ENCODE peak calls at places on chromosomes 7 and 10, in six cellular contexts. S is activated CD8-positive, alpha-beta memory T cell treated with anti-CD3 and anti-CD28 coated beads, Interleukin-2, amount 50 U/mL, for 48 hours; V is stimulated activated naive CD8-positive, alpha-beta T cell treated with anti-CD3 and anti-CD28 coated beads, Interleukin-15, amount 100 ng/mL, for 72 hours; Q is activated CD4-positive, alpha-beta T cell treated with anti-CD3 and anti-CD28 coated beads, Interleukin-2, amount 50 U/mL, for 24 hours; C is breast epithelium; Z is A172. N is an unnamed sample.

GRCh38 chr7:155306677-155307470 is 9.2 kb downstream of the INSIG1 start:
- DNase-seq in Z (no peak), C (no peak), V (no peak), Q (no peak), S (no peak), N (peak; percentile 86)

GRCh38 chr10:58647770-58648169 is 135.1 kb downstream of the BICC1 start:
- DNase-seq in Q (no peak), V (no peak), Z (no peak), S (no peak), C (no peak), N (no peak)

GRCh38 chr10:19730848-19731247 is 85.4 kb upstream of the PLXDC2 start:
- DNase-seq in S (no peak), Z (no peak), C (no peak), V (no peak), Q (no peak), N (no peak)

GRCh38 chr7:98771519-98772241 is 98.1 kb downstream of the TMEM130 start:
- DNase-seq in Q (no peak), Z (peak; percentile 19), V (no peak), S (no peak), C (no peak), N (no peak)

GRCh38 chr10:114393482-114393881 is 10.8 kb downstream of the AFAP1L2 start:
- DNase-seq in S (peak; percentile 6), Z (no peak), Q (no peak), V (no peak), C (no peak), N (peak; percentile 19)

GRCh38 chr10:113073549-113074189 is 123.6 kb downstream of the TCF7L2 start:
- DNase-seq in Z (peak; percentile 100), C (peak; percentile 64), V (no peak), S (no peak), Q (no peak), N (peak; percentile 92)

GRCh38 chr7:50092579-50093411 is at the start of gene ZPBP:
- DNase-seq in V (peak; percentile 73), C (no peak), S (peak; percentile 82), Q (peak; percentile 40), Z (peak; percentile 46), N (peak; percentile 67)

GRCh38 chr10:97771055-97771811 is 566 bp downstream of the SFRP5 start:
- DNase-seq in Q (no peak), S (no peak), V (peak; percentile 38), C (no peak), Z (no peak), N (no peak)

GRCh38 chr10:86163522-86164215 is 202.9 kb downstream of the GRID1 start:
- DNase-seq in S (no peak), Q (no peak), V (no peak), C (no peak), Z (no peak), N (no peak)

GRCh38 chr7:130148561-130148960 is 56.6 kb downstream of the TMEM209 start:
- DNase-seq in S (no peak), Q (no peak), V (no peak), C (no peak), Z (no peak), N (no peak)

GRCh38 chr7:2037301-2037804 is 195.4 kb downstream of the MAD1L1 start:
- DNase-seq in Q (no peak), S (no peak), V (peak; percentile 67), C (no peak), Z (no peak), N (no peak)

GRCh38 chr7:141671705-141672496 is 30.1 kb downstream of the DENND11 start:
- DNase-seq in S (no peak), V (no peak), Q (no peak), Z (no peak), C (no peak), N (no peak)

GRCh38 chr7:30929686-30930085 is 18.0 kb downstream of the AQP1 start:
- DNase-seq in Z (no peak), C (peak; percentile 39), Q (no peak), S (no peak), V (peak; percentile 4), N (no peak)

GRCh38 chr10:73879296-73880173 is 5.2 kb upstream of the CAMK2G start:
- DNase-seq in S (peak; percentile 93), Q (peak; percentile 82), V (peak; percentile 94), C (peak; percentile 86), Z (peak; percentile 84), N (peak; percentile 100)

GRCh38 chr10:60731134-60731883 is 47.0 kb upstream of the CDK1 start:
- DNase-seq in Q (no peak), Z (no peak), C (no peak), S (no peak), V (peak; percentile 16), N (peak; percentile 60)

GRCh38 chr10:49410365-49411074 is 14.6 kb upstream of the DRGX start:
- DNase-seq in V (no peak), Q (no peak), C (no peak), Z (no peak), S (no peak), N (peak; percentile 46)

GRCh38 chr10:92761576-92761975 is 71.8 kb downstream of the HHEX start:
- DNase-seq in Q (no peak), Z (no peak), C (no peak), S (no peak), V (no peak), N (no peak)

GRCh38 chr10:94125856-94126255 is 132.1 kb downstream of the PLCE1 start:
- DNase-seq in Q (no peak), S (no peak), Z (peak; percentile 16), C (no peak), V (no peak), N (peak; percentile 70)

GRCh38 chr10:108275895-108276685 is 1111.6 kb upstream of the SORCS1 start:
- DNase-seq in V (no peak), S (no peak), Q (no peak), C (no peak), Z (no peak), N (no peak)

GRCh38 chr10:57562211-57562610 is 705.5 kb downstream of the IPMK start:
- DNase-seq in C (no peak), V (no peak), Q (no peak), S (no peak), Z (no peak), N (no peak)

GRCh38 chr7:23713285-23714235 is 3.5 kb downstream of the STK31 start:
- DNase-seq in S (no peak), Q (no peak), C (no peak), Z (peak; percentile 94), V (no peak), N (peak; percentile 88)

GRCh38 chr10:104303594-104304178 is 34.6 kb downstream of the ITPRIP start:
- DNase-seq in C (no peak), V (no peak), Q (no peak), S (no peak), Z (no peak), N (no peak)

GRCh38 chr7:52271663-52272062 is 763.8 kb upstream of the POM121L12 start:
- DNase-seq in C (no peak), S (no peak), Q (no peak), V (no peak), Z (no peak), N (no peak)

GRCh38 chr10:73771722-73772279 is 10.0 kb upstream of the CHCHD1 start:
- DNase-seq in V (peak; percentile 32), C (no peak), S (peak; percentile 68), Z (no peak), Q (peak; percentile 52), N (peak; percentile 96)

GRCh38 chr10:131431541-131431940 is 120.0 kb upstream of the TCERG1L start:
- DNase-seq in C (no peak), S (no peak), Q (no peak), V (no peak), Z (no peak), N (no peak)

GRCh38 chr7:67525588-67525987 is 529.0 kb downstream of the TYW1 start:
- DNase-seq in Q (no peak), Z (no peak), S (no peak), C (no peak), V (no peak), N (no peak)

GRCh38 chr7:34339061-34339526 is 318.9 kb upstream of the NPSR1 start:
- DNase-seq in Z (peak; percentile 64), C (no peak), V (no peak), S (no peak), Q (no peak), N (no peak)

GRCh38 chr10:52488606-52489485 is 174.8 kb downstream of the DKK1 start:
- DNase-seq in V (no peak), C (no peak), Z (peak; percentile 45), S (no peak), Q (no peak), N (peak; percentile 99)